ENCODE peak calls at places on chromosomes 12 and 14, in five cellular contexts. G is GM12865; P is heart left ventricle; S is CD8-positive, alpha-beta T cell; K is aorta. C is an unnamed sample.
A peak's percentile ranks its signal among the peaks of the same experiment; 100 is the strongest.

GRCh38 chr14:23953464-23954278 is at the start of gene DHRS4:
- DNase-seq in K (peak; percentile 89), G (peak; percentile 89), P (peak; percentile 86), S (peak; percentile 80), C (peak; percentile 73)

GRCh38 chr12:99195474-99195873 is 452.1 kb upstream of the GARIN6 start:
- DNase-seq in S (no peak), K (no peak), P (no peak), G (no peak), C (no peak)

GRCh38 chr12:38386238-38386985 is 69.8 kb downstream of the ALG10B start:
- DNase-seq in P (no peak), K (no peak), G (peak; percentile 1), S (no peak), C (no peak)

GRCh38 chr14:105151131-105151837 is 17.3 kb downstream of the JAG2 start:
- DNase-seq in S (no peak), K (peak; percentile 35), G (no peak), P (no peak), C (no peak)

GRCh38 chr12:119704065-119704747 is 36.3 kb downstream of the PRKAB1 start:
- DNase-seq in K (no peak), P (peak; percentile 72), G (no peak), S (no peak), C (no peak)

GRCh38 chr12:98998697-98999299 is 353.7 kb downstream of the APAF1 start:
- DNase-seq in K (no peak), P (no peak), G (peak; percentile 29), S (no peak), C (no peak)

GRCh38 chr12:125210104-125210755 is 145.0 kb downstream of the AACS start:
- DNase-seq in P (no peak), K (no peak), G (no peak), S (no peak), C (no peak)

GRCh38 chr12:27696864-27697564 is 767 bp downstream of the REP15 start:
- DNase-seq in S (no peak), G (no peak), P (no peak), K (no peak), C (no peak)

GRCh38 chr12:41277019-41277770 is 89.1 kb downstream of the PDZRN4 start:
- DNase-seq in G (peak; percentile 48), P (no peak), K (no peak), S (no peak), C (no peak)

GRCh38 chr12:52495385-52495784 is 2.3 kb upstream of the KRT6A start:
- DNase-seq in S (no peak), P (no peak), G (no peak), K (no peak), C (no peak)

GRCh38 chr12:777550-778047 is 25.2 kb downstream of the WNK1 start:
- DNase-seq in K (no peak), S (no peak), P (no peak), G (no peak), C (no peak)

GRCh38 chr14:33945329-33945728 is 5.5 kb downstream of the EGLN3 start:
- DNase-seq in P (no peak), K (no peak), G (no peak), S (no peak), C (no peak)

GRCh38 chr12:9940370-9940769 is 8.2 kb upstream of the CLEC2A start:
- DNase-seq in P (no peak), S (no peak), G (peak; percentile 44), K (no peak), C (no peak)

GRCh38 chr14:68738559-68738958 is 54.3 kb downstream of the ZFP36L1 start:
- DNase-seq in P (no peak), G (no peak), K (no peak), S (no peak), C (no peak)

GRCh38 chr14:58955294-58955821 is 233.1 kb upstream of the DAAM1 start:
- DNase-seq in K (no peak), G (peak; percentile 68), S (no peak), P (no peak), C (no peak)

GRCh38 chr12:77163068-77163810 is 97.9 kb upstream of the E2F7 start:
- DNase-seq in P (no peak), S (no peak), G (no peak), K (no peak), C (no peak)

GRCh38 chr14:77066555-77067172 is 31.4 kb upstream of the CIPC start:
- DNase-seq in S (no peak), K (no peak), P (no peak), G (no peak), C (no peak)

GRCh38 chr14:61406670-61407069 is 85.3 kb downstream of the PRKCH start:
- DNase-seq in S (peak; percentile 33), P (no peak), G (no peak), K (no peak), C (no peak)

GRCh38 chr14:78611031-78611430 is 440.9 kb downstream of the NRXN3 start:
- DNase-seq in P (no peak), S (no peak), G (no peak), K (no peak), C (no peak)

GRCh38 chr12:120725151-120725658 is 421 bp upstream of the ACADS start:
- DNase-seq in G (no peak), P (no peak), S (no peak), K (no peak), C (no peak)

GRCh38 chr12:120726510-120726793 is 826 bp downstream of the ACADS start:
- DNase-seq in K (no peak), S (no peak), G (no peak), P (no peak), C (no peak)

GRCh38 chr12:120725659-120726509 is at the start of gene ACADS:
- DNase-seq in S (peak; percentile 91), P (peak; percentile 94), G (peak; percentile 93), K (peak; percentile 94), C (peak; percentile 97)

GRCh38 chr12:120722784-120723183 is 2.8 kb upstream of the ACADS start:
- DNase-seq in G (no peak), P (no peak), K (no peak), S (no peak), C (no peak)

DNA sequence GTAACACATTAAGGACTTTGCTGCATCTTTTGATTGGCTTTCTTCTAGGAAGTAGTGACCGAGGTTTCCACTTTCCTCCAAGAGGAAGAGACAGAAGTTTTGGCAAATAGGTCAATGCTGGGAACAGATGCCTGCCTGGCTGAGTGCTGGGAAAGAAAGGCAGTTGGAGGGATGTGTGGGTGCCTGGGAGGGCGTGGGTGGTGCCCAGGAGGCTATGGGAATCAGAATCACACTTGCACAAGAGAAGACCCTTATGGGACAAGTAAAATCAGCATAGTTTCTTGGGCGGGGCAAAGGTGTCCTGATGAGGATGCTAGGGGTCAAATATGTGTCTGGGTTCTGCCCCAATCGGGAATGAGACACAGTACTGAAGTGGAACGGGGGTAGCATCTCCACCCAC is 906 bp upstream of the ACADS start:
- DNase-seq in S (no peak), K (no peak), G (no peak), P (no peak), C (no peak)
- H3K4me3 ChIP-seq in S (peak overlapping the region; percentile 49), K (no peak overlapping the region), G (no peak overlapping the region), P (no peak overlapping the region), C (no peak overlapping the region)

GRCh38 chr14:32932302-32932920 is 6.3 kb upstream of the NPAS3 start:
- DNase-seq in K (no peak), G (no peak), S (no peak), P (no peak), C (no peak)

GRCh38 chr14:32933943-32934890 is 4.5 kb upstream of the NPAS3 start:
- DNase-seq in S (no peak), P (peak; percentile 23), G (no peak), K (peak; percentile 46), C (no peak)

GRCh38 chr14:32934891-32935633 is 3.6 kb upstream of the NPAS3 start:
- DNase-seq in K (no peak), G (no peak), S (no peak), P (no peak), C (no peak)

GRCh38 chr14:32933623-32933942 is 5.1 kb upstream of the NPAS3 start:
- DNase-seq in G (no peak), P (no peak), S (no peak), K (no peak), C (no peak)

DNA sequence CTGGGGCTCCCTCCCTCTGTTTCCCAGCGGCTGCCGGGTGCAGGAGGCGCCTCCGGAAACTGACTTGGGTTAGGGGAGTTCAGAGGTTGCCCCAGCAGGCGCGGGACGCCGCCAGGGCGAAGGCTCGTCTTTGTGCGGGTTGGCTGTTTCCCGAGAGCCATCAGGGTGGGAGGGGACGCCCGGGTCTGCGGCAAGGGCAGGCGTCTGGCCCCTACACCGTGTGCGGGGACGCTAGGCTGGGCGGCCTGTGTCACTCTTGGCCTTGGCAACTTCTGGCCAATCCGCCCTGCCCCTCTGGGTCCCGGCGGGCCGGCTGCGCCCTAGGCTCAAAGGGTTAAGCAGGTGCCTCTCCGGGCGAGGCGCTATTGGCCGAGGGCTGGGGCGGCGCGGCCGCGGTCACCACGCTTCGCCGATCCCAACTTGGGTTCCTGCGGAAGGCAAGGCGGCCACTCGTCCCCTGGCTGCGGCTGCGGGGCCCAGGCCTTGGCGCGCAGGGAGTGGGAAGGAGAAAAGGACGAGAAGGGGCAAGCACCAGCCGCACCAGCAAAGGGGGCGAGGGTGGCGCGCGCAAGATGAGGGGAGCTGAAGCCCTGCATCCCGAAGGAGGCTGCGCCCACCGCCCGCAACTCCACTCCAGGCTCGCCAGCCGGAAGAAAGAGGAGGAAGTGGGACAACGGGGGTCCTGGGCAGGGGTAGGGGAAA is 5.6 kb upstream of the NPAS3 start:
- DNase-seq in K (peak; percentile 57), S (no peak), P (no peak), G (no peak), C (no peak)
- H3K4me3 ChIP-seq in K (peak overlapping the region; percentile 41), S (no peak overlapping the region), P (peak overlapping the region; percentile 48), G (no peak overlapping the region), C (no peak overlapping the region)

GRCh38 chr14:93888995-93889394 is 38.1 kb upstream of the FAM181A start:
- DNase-seq in G (no peak), P (no peak), S (no peak), K (no peak), C (no peak)

GRCh38 chr14:93892923-93893549 is 34.1 kb upstream of the FAM181A start:
- DNase-seq in P (peak; percentile 63), G (peak; percentile 61), K (peak; percentile 74), S (peak; percentile 75), C (peak; percentile 60)

GRCh38 chr14:93891756-93892504 is 35.2 kb upstream of the FAM181A start:
- DNase-seq in K (no peak), G (no peak), P (no peak), S (no peak), C (no peak)

GRCh38 chr14:93892505-93892839 is 34.7 kb upstream of the FAM181A start:
- DNase-seq in K (no peak), G (no peak), P (no peak), S (no peak), C (no peak)

DNA sequence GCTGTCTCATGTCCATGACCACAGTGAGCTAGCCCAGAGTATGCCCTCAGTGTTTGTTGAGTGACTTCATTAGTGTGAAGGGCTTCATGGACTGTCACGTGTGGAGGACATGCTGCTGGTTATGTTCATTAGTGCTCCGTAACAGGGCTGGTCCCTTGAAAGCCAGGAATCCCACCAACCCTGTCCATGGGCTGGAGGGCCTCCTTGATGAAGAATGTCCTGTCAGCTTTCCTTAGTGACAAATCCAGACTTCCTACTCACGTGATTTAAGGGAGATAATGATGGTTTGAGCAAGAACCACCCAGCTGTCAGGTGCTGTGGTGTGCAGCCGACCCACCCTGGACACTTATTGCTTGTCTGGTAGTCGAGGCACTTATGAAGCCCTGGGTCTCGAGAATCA is 37.4 kb upstream of the FAM181A start:
- DNase-seq in S (no peak), P (no peak), G (no peak), K (no peak), C (no peak)
- H3K4me3 ChIP-seq in S (no peak overlapping the region), P (no peak overlapping the region), G (no peak overlapping the region), K (no peak overlapping the region), C (no peak overlapping the region)

GRCh38 chr12:57455374-57456144 is 452 bp downstream of the INHBE start:
- DNase-seq in P (no peak), K (peak; percentile 39), S (no peak), G (no peak), C (no peak)
- H3K4me3 ChIP-seq in P (no peak overlapping the region), K (no peak overlapping the region), S (no peak overlapping the region), G (no peak overlapping the region), C (no peak overlapping the region)

GRCh38 chr12:55730447-55730820 is 1.6 kb upstream of the CD63 start:
- DNase-seq in P (no peak), K (no peak), G (peak; percentile 33), S (no peak), C (no peak)
- H3K4me3 ChIP-seq in P (peak overlapping the region; percentile 64), K (no peak overlapping the region), G (peak overlapping the region; percentile 77), S (peak overlapping the region; percentile 60), C (peak overlapping the region; percentile 1)

C was measured in lower leg skin.